ENCODE peak calls at places on chromosomes 2 and 18, in eight cellular contexts. E, Q, M, S, G, I, U and N are unnamed samples.
A peak's percentile ranks its signal among the peaks of the same experiment; 100 is the strongest.

GRCh38 chr2:74671479-74671878 is 17.4 kb downstream of the SEMA4F start:
- DNase-seq in U (no peak), Q (no peak), M (no peak), S (no peak), G (no peak), E (no peak), I (no peak), N (no peak)

GRCh38 chr18:24586662-24587360 is 126.4 kb downstream of the HRH4 start:
- DNase-seq in U (no peak), M (no peak), I (no peak), G (no peak), Q (no peak), S (no peak), E (no peak), N (no peak)

GRCh38 chr18:489244-490023 is 11.1 kb downstream of the COLEC12 start:
- DNase-seq in E (no peak), G (no peak), S (no peak), I (no peak), M (no peak), U (no peak), Q (no peak), N (no peak)

GRCh38 chr18:12013186-12013916 is 32.0 kb downstream of the IMPA2 start:
- DNase-seq in G (no peak), I (no peak), S (no peak), E (no peak), Q (no peak), U (no peak), M (no peak), N (no peak)

GRCh38 chr2:175880-176800 is 87.7 kb downstream of the SH3YL1 start:
- DNase-seq in S (no peak), U (no peak), Q (no peak), I (no peak), E (no peak), M (peak; percentile 58), G (no peak), N (peak; percentile 52)

GRCh38 chr18:75211002-75211621 is 515 bp downstream of the TSHZ1 start:
- DNase-seq in I (no peak), Q (no peak), G (no peak), M (no peak), E (no peak), U (peak; percentile 61), S (no peak), N (peak; percentile 36)

GRCh38 chr2:230582851-230583283 is 129.8 kb upstream of the CAB39 start:
- DNase-seq in G (no peak), Q (no peak), S (no peak), M (no peak), I (no peak), U (no peak), E (no peak), N (no peak)

GRCh38 chr18:79117380-79117779 is 48.2 kb downstream of the ATP9B start:
- DNase-seq in U (no peak), M (no peak), E (no peak), Q (no peak), S (no peak), G (no peak), I (no peak), N (no peak)

GRCh38 chr2:102063948-102064678 is 72.4 kb downstream of the IL1R2 start:
- DNase-seq in I (no peak), E (peak; percentile 98), G (no peak), Q (peak; percentile 84), U (peak; percentile 94), S (no peak), M (no peak), N (no peak)

GRCh38 chr2:168348076-168348475 is 100.7 kb upstream of the STK39 start:
- DNase-seq in G (peak; percentile 16), S (no peak), I (no peak), E (no peak), U (no peak), Q (no peak), M (no peak), N (no peak)

GRCh38 chr2:15976334-15976733 is 36.0 kb downstream of the MYCN start:
- DNase-seq in E (no peak), Q (no peak), I (no peak), S (no peak), M (no peak), U (no peak), G (no peak), N (no peak)

GRCh38 chr18:12944724-12945123 is 3.1 kb upstream of the SEH1L start:
- DNase-seq in G (no peak), E (peak; percentile 68), M (no peak), S (no peak), Q (no peak), I (peak; percentile 57), U (no peak), N (no peak)

GRCh38 chr18:49359732-49360444 is 100.6 kb downstream of the DYM start:
- DNase-seq in S (no peak), I (no peak), Q (no peak), E (no peak), M (no peak), G (no peak), U (no peak), N (no peak)

GRCh38 chr2:173773076-173773475 is 192.1 kb downstream of the SP3 start:
- DNase-seq in E (no peak), I (no peak), G (no peak), Q (no peak), U (no peak), M (no peak), S (no peak), N (no peak)

GRCh38 chr2:233821709-233822100 is 32.6 kb downstream of the HJURP start:
- DNase-seq in S (no peak), I (no peak), Q (no peak), M (no peak), G (no peak), U (no peak), E (no peak), N (no peak)

GRCh38 chr2:20168048-20168726 is 56.7 kb downstream of the SDC1 start:
- DNase-seq in I (no peak), M (no peak), S (no peak), G (no peak), U (no peak), E (no peak), Q (peak; percentile 49), N (no peak)

GRCh38 chr2:115560671-115561070 is 1118.2 kb downstream of the DPP10 start:
- DNase-seq in S (no peak), I (no peak), G (no peak), M (no peak), U (no peak), E (no peak), Q (no peak), N (no peak)

GRCh38 chr2:47666332-47666731 is 116.6 kb upstream of the MSH6 start:
- DNase-seq in U (no peak), E (no peak), I (no peak), M (no peak), G (no peak), S (no peak), Q (no peak), N (no peak)

GRCh38 chr2:17830053-17831034 is 14.1 kb downstream of the MSGN1 start:
- DNase-seq in S (no peak), I (peak; percentile 31), U (peak; percentile 85), Q (peak; percentile 83), E (peak; percentile 67), G (no peak), M (peak; percentile 12), N (peak; percentile 14)

GRCh38 chr2:111642576-111643327 is 241.2 kb downstream of the ANAPC1 start:
- DNase-seq in G (no peak), E (no peak), Q (no peak), S (no peak), U (no peak), M (no peak), I (no peak), N (no peak)